ENCODE peak calls at places on chromosome 15, in six cellular contexts. B is left lung; W is DND-41; F is IMR-90; L is psoas muscle; N is CD4-positive, alpha-beta memory T cell. G is an unnamed sample.

GRCh38 chr15:69647160-69647513 is 194.5 kb downstream of the RPLP1 start:
- DNase-seq in B (no peak), W (no peak), F (no peak), L (no peak), N (no peak), G (no peak)

GRCh38 chr15:73851679-73852078 is 21.7 kb upstream of the TBC1D21 start:
- DNase-seq in B (peak; percentile 36), W (peak; percentile 72), F (peak; percentile 64), L (no peak), N (peak; percentile 10), G (no peak)

GRCh38 chr15:59369597-59369996 is 3.1 kb downstream of the MYO1E start:
- DNase-seq in B (no peak), W (no peak), F (no peak), L (no peak), N (no peak), G (no peak)

GRCh38 chr15:95280711-95281110 is 1049.3 kb downstream of the MCTP2 start:
- DNase-seq in B (no peak), W (no peak), F (no peak), L (no peak), N (no peak), G (no peak)

GRCh38 chr15:77738441-77739437 is 106.0 kb upstream of the LINGO1 start:
- DNase-seq in B (no peak), W (no peak), F (no peak), L (no peak), N (no peak), G (no peak)

GRCh38 chr15:92714071-92714456 is 58.5 kb upstream of the FAM174B start:
- DNase-seq in B (no peak), W (no peak), F (peak; percentile 25), L (no peak), N (no peak), G (no peak)

GRCh38 chr15:69160976-69161877 is 792 bp downstream of the GLCE start:
- DNase-seq in B (peak; percentile 39), W (peak; percentile 30), F (peak; percentile 16), L (peak; percentile 64), N (peak; percentile 8), G (no peak)

GRCh38 chr15:85494035-85494793 is 113.8 kb downstream of the AKAP13 start:
- DNase-seq in B (no peak), W (no peak), F (peak; percentile 95), L (no peak), N (peak; percentile 33), G (no peak)

GRCh38 chr15:90924375-90924774 is 8.0 kb downstream of the HDDC3 start:
- DNase-seq in B (no peak), W (no peak), F (no peak), L (no peak), N (no peak), G (no peak)

GRCh38 chr15:62079594-62079993 is 12.8 kb downstream of the C2CD4A start:
- DNase-seq in B (no peak), W (no peak), F (no peak), L (no peak), N (no peak), G (no peak)

GRCh38 chr15:62067448-62068044 is 769 bp downstream of the C2CD4A start:
- DNase-seq in B (peak; percentile 34), W (no peak), F (no peak), L (peak; percentile 64), N (peak; percentile 35), G (peak; percentile 4)

GRCh38 chr15:75620776-75621536 is 4.6 kb downstream of the SNUPN start:
- DNase-seq in B (peak; percentile 80), W (no peak), F (peak; percentile 89), L (peak; percentile 87), N (no peak), G (no peak)

GRCh38 chr15:50358805-50359204 is 3.8 kb upstream of the GABPB1 start:
- DNase-seq in B (no peak), W (no peak), F (peak; percentile 59), L (no peak), N (no peak), G (no peak)

GRCh38 chr15:68407141-68407885 is 24.6 kb downstream of the ITGA11 start:
- DNase-seq in B (no peak), W (no peak), F (no peak), L (peak; percentile 68), N (no peak), G (no peak)

GRCh38 chr15:73799466-73799865 is 46.3 kb upstream of the INSYN1 start:
- DNase-seq in B (no peak), W (no peak), F (peak; percentile 15), L (no peak), N (no peak), G (no peak)

GRCh38 chr15:83653639-83654378 is at the start of gene ADAMTSL3:
- DNase-seq in B (peak; percentile 58), W (no peak), F (no peak), L (peak; percentile 86), N (no peak), G (no peak)

GRCh38 chr15:73753250-73754130 is at the start of gene INSYN1:
- DNase-seq in B (no peak), W (no peak), F (no peak), L (peak; percentile 67), N (no peak), G (no peak)

GRCh38 chr15:78438595-78439285 is 724 bp downstream of the IREB2 start:
- DNase-seq in B (no peak), W (peak; percentile 51), F (no peak), L (no peak), N (peak; percentile 6), G (no peak)

GRCh38 chr15:40161693-40162401 is 978 bp downstream of the BUB1B start:
- DNase-seq in B (no peak), W (peak; percentile 23), F (no peak), L (no peak), N (no peak), G (no peak)

GRCh38 chr15:67185621-67186225 is 68.7 kb downstream of the AAGAB start:
- DNase-seq in B (no peak), W (no peak), F (no peak), L (peak; percentile 61), N (no peak), G (no peak)

GRCh38 chr15:79901958-79902357 is 5.1 kb upstream of the MTHFS start:
- DNase-seq in B (no peak), W (no peak), F (no peak), L (no peak), N (no peak), G (no peak)

GRCh38 chr15:72688697-72689096 is 2.7 kb downstream of the BBS4 start:
- DNase-seq in B (no peak), W (no peak), F (no peak), L (no peak), N (no peak), G (no peak)

GRCh38 chr15:68639926-68640600 is 61.3 kb downstream of the CORO2B start:
- DNase-seq in B (no peak), W (no peak), F (no peak), L (no peak), N (no peak), G (no peak)

GRCh38 chr15:38490231-38490630 is 36.3 kb downstream of the FAM98B start:
- DNase-seq in B (no peak), W (no peak), F (peak; percentile 87), L (no peak), N (no peak), G (no peak)

GRCh38 chr15:50241684-50242450 is 23.7 kb downstream of the HDC start:
- DNase-seq in B (no peak), W (no peak), F (peak; percentile 70), L (no peak), N (no peak), G (no peak)

DNA sequence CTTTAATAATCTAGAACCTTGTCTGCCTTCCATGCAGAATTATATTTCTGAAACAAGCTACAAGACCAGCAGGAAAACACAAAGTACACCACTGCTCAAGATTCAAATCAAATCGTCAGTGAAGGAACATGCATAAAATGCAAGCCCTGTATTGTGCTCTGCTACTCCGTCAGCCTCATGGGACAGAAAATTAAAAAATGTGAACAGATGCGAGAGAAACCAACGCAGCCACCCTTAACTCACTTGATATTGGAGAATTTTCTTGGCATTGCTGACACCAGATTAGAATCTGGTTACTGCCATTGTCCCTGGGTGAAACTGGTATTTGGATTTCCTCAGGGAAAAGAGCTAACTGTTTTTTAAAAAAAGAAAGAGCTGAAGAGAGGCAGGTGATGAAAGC is 23.6 kb downstream of the ANXA2 start:
- DNase-seq in B (no peak), W (no peak), F (no peak), L (no peak), N (no peak), G (no peak)
- H3K4me1 ChIP-seq in B (peaks cover 42% of the 10 kb centered on the region), W (no peaks in the 10 kb centered on the region), F (peaks cover 43% of the 10 kb centered on the region), L (peaks cover 92% of the 10 kb centered on the region), N (peaks cover 5% of the 10 kb centered on the region), G (no peaks in the 10 kb centered on the region)

DNA sequence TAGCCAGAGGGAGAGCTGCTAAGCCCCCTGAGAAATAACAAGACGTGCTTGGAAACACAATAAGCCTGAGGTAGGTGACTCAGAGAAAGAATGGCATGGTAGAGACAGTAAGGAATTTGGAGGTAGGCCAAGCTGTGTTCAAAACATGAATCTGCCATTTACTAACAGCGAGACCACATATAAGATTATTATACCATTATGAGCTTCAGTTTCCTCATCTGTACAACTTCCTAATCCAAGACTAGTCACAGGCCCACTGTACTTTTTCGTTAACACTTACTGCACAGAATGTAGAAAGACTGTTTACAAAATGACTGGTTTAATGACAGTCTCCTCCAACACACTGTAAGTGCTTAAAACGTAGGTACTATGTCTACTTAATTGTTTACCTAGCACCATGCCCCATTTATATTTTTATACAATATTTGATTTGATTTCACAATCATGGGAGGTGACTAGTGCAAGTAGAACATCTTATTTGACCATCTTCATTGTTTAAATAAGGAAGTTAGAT is 25.7 kb downstream of the ATOSA start:
- DNase-seq in B (no peak), W (no peak), F (peak; percentile 85), L (no peak), N (no peak), G (no peak)
- H3K27ac ChIP-seq in B (peak overlapping the region; percentile 53), W (no peak overlapping the region), F (peak overlapping the region; percentile 36), L (peak overlapping the region; percentile 77), N (no peak overlapping the region), G (no peak overlapping the region)

DNA sequence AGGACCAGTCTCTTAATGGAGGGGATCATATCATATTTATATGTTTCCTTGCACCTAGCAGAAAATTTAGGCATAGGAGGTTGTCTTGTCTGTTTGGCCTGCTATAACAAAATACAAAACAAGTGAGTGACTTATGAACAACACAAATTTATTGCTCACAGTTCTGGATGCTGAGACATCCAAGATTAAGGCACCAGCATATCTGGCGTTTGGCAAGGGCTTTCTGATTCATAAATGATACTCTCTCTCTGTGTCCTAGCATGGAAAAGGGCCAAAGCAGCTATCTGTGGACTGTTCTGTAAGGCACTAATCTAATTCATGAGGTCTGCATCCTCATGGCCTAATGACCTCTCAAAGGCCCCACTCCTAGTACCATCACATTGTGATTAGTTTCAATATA is 683.0 kb downstream of the NR2F2 start:
- DNase-seq in B (no peak), W (no peak), F (no peak), L (no peak), N (no peak), G (no peak)
- H3K4me1 ChIP-seq in B (no peaks in the 10 kb centered on the region), W (no peaks in the 10 kb centered on the region), F (no peaks in the 10 kb centered on the region), L (no peaks in the 10 kb centered on the region), N (no peaks in the 10 kb centered on the region), G (no peaks in the 10 kb centered on the region)

DNA sequence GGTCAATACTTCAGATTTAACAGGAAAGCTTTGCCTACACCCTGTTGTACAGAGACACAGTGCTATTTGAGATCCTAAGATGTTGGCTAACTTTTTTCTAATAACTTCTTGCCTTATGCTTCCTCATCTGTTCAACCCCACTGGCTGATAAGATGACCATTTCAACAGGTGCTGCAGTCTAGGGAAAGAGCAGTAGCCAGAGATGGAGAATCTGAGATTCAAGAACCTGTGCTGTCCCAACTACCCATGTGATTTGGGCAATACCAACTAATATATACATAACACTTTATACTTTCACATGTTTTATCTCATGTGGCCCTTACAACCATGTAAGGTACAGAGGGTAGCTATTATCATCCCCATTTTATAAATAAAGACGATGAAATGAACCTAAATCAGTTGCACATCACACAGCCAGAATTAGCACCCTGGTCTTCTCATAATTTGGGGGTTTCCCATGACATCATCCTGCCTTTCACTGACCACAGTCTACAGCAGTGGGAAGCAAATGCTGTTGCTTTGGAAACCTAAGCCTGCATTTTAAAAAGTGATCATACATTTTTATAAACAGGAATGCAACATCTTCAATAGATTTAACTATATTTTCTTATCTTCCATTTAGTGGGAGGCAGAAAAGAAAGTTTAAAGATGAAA is 9.7 kb downstream of the TTC23 start:
- DNase-seq in B (no peak), W (no peak), F (peak; percentile 59), L (no peak), N (no peak), G (no peak)
- H3K27ac ChIP-seq in B (no peak overlapping the region), W (no peak overlapping the region), F (no peak overlapping the region), L (no peak overlapping the region), N (no peak overlapping the region), G (no peak overlapping the region)

G was measured in CD8-positive, alpha-beta memory T cell.